ENCODE peak calls at places on chromosomes 5 and 9, in five cellular contexts. One of them, this sample, is unnamed.
A peak's percentile ranks its signal among the peaks of the same experiment; 100 is the strongest.

GRCh38 chr5:82295959-82296557 is 17.9 kb upstream of the RPS23 start:
- DNase-seq in BE2C: no peak
- DNase-seq in gastrocnemius medialis: no peak
- DNase-seq in fibroblast of lung: no peak
- DNase-seq in trophoblast cell: no peak
- DNase-seq in this sample: no peak

GRCh38 chr9:76901801-76902200 is 4.1 kb downstream of the PRUNE2 start:
- DNase-seq in BE2C: peak; percentile 16
- DNase-seq in gastrocnemius medialis: no peak
- DNase-seq in fibroblast of lung: no peak
- DNase-seq in trophoblast cell: peak; percentile 46
- DNase-seq in this sample: no peak

GRCh38 chr9:91515074-91515687 is 91.5 kb upstream of the NFIL3 start:
- DNase-seq in BE2C: no peak
- DNase-seq in gastrocnemius medialis: no peak
- DNase-seq in fibroblast of lung: peak; percentile 95
- DNase-seq in trophoblast cell: no peak
- DNase-seq in this sample: peak; percentile 44

GRCh38 chr5:109876941-109877669 is 187.4 kb downstream of the MAN2A1 start:
- DNase-seq in BE2C: no peak
- DNase-seq in gastrocnemius medialis: no peak
- DNase-seq in fibroblast of lung: peak; percentile 90
- DNase-seq in trophoblast cell: no peak
- DNase-seq in this sample: no peak

GRCh38 chr5:109451161-109451560 is 41.4 kb upstream of the PJA2 start:
- DNase-seq in BE2C: no peak
- DNase-seq in gastrocnemius medialis: no peak
- DNase-seq in fibroblast of lung: no peak
- DNase-seq in trophoblast cell: no peak
- DNase-seq in this sample: no peak

GRCh38 chr5:159089675-159090074 is 10.0 kb downstream of the EBF1 start:
- DNase-seq in BE2C: no peak
- DNase-seq in gastrocnemius medialis: no peak
- DNase-seq in fibroblast of lung: no peak
- DNase-seq in trophoblast cell: no peak
- DNase-seq in this sample: no peak

GRCh38 chr5:173567548-173567947 is 48.9 kb downstream of the BOD1 start:
- DNase-seq in BE2C: no peak
- DNase-seq in gastrocnemius medialis: no peak
- DNase-seq in fibroblast of lung: peak; percentile 27
- DNase-seq in trophoblast cell: no peak
- DNase-seq in this sample: no peak

GRCh38 chr5:84599964-84600363 is 215.3 kb upstream of the EDIL3 start:
- DNase-seq in BE2C: no peak
- DNase-seq in gastrocnemius medialis: no peak
- DNase-seq in fibroblast of lung: no peak
- DNase-seq in trophoblast cell: no peak
- DNase-seq in this sample: no peak

GRCh38 chr5:172716796-172717313 is 54.1 kb downstream of the DUSP1 start:
- DNase-seq in BE2C: peak; percentile 84
- DNase-seq in gastrocnemius medialis: peak; percentile 66
- DNase-seq in fibroblast of lung: peak; percentile 68
- DNase-seq in trophoblast cell: peak; percentile 76
- DNase-seq in this sample: peak; percentile 91

GRCh38 chr5:138077064-138077696 is 6.7 kb upstream of the WNT8A start:
- DNase-seq in BE2C: peak; percentile 72
- DNase-seq in gastrocnemius medialis: peak; percentile 6
- DNase-seq in fibroblast of lung: peak; percentile 47
- DNase-seq in trophoblast cell: peak; percentile 62
- DNase-seq in this sample: peak; percentile 49

GRCh38 chr5:132294728-132295504 is 722 bp downstream of the SLC22A4 start:
- DNase-seq in BE2C: peak; percentile 73
- DNase-seq in gastrocnemius medialis: peak; percentile 49
- DNase-seq in fibroblast of lung: peak; percentile 79
- DNase-seq in trophoblast cell: peak; percentile 96
- DNase-seq in this sample: peak; percentile 36

GRCh38 chr9:19471737-19472648 is 63.2 kb downstream of the ACER2 start:
- DNase-seq in BE2C: peak; percentile 72
- DNase-seq in gastrocnemius medialis: peak; percentile 11
- DNase-seq in fibroblast of lung: peak; percentile 43
- DNase-seq in trophoblast cell: peak; percentile 68
- DNase-seq in this sample: peak; percentile 54

GRCh38 chr9:93224591-93224990 is 40.7 kb downstream of the WNK2 start:
- DNase-seq in BE2C: no peak
- DNase-seq in gastrocnemius medialis: no peak
- DNase-seq in fibroblast of lung: no peak
- DNase-seq in trophoblast cell: no peak
- DNase-seq in this sample: no peak

GRCh38 chr5:171736976-171737848 is 48.4 kb upstream of the SMIM23 start:
- DNase-seq in BE2C: no peak
- DNase-seq in gastrocnemius medialis: no peak
- DNase-seq in fibroblast of lung: no peak
- DNase-seq in trophoblast cell: no peak
- DNase-seq in this sample: peak; percentile 71

GRCh38 chr5:148898413-148899075 is 72.1 kb downstream of the ADRB2 start:
- DNase-seq in BE2C: no peak
- DNase-seq in gastrocnemius medialis: peak; percentile 23
- DNase-seq in fibroblast of lung: no peak
- DNase-seq in trophoblast cell: no peak
- DNase-seq in this sample: no peak

DNA sequence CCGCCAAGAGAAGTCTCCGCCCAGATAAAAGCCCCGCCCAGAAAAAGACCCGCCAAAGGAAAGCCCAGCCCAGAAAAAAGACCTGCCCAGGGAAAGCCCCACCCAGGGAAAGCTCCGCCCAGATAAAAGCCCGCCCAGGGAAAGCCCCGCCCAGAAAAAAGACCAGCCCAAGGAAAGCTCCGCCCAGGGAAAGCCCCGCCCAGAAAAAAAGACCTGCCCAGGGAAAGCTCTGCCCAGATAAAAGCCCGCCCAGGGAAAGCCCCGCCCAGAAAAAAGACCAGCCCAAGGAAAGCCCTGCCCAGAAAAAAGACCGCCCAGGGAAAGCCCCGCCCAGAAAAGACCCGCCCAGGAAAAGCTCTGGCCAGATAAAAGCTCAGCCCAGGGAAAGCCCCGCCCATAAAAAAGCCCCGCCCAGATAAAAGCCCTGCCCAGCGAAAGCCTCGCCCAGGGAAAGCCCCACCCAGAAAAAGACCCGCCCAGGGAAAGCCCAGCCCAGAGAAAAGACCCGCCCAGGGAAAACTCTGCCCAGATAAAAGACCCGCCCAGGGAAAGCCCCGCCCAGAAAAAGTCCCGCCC is 11.6 kb downstream of the GRIN1 start:
- DNase-seq in BE2C: peak; percentile 98
- DNase-seq in gastrocnemius medialis: no peak
- DNase-seq in fibroblast of lung: no peak
- DNase-seq in trophoblast cell: peak; percentile 12
- DNase-seq in this sample: no peak
- H3K27me3 ChIP-seq in BE2C: no peaks in the 10 kb centered on the region
- H3K27me3 ChIP-seq in gastrocnemius medialis: peaks cover 42% of the 10 kb centered on the region
- H3K27me3 ChIP-seq in fibroblast of lung: no peaks in the 10 kb centered on the region
- H3K27me3 ChIP-seq in trophoblast cell: no peaks in the 10 kb centered on the region
- H3K27me3 ChIP-seq in this sample: peaks cover 11% of the 10 kb centered on the region

DNA sequence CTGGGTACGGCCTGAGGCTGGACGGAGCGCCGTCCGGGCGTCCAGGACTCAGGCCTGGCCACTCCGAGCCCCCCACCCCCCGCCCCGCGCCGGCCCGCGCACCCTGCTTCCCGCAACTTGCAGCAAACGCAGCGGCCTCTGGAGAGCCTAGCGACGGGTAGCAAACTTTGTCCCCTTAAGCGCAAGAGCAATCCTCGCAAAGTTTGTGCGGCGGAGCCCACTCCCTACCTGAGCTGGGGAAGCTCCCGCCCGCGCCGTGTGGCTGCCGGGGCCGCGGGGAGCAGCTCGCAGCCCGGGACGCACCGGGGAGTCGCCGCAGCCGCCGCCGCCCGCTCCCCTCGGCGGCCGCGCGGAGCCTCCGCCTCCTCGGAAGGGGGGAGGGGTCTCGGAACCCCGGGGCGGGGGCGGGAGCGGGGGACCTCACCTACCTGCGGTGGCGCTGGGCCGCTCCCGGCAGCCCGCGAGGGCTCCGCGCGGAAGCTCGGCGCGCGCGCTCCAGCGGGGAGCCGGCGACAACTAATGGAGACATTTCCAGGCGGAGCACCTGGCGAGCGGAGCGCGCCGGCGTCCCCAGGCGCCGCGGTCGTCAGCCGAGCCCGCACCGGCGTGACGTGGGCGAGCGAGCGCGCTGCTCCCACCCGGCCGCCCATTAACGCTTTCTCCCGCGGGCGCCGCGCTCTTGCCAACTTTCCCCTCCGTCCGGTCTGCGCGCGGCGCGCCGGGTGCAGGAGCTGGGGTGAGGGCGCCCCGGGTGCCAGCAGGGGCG is 4.1 kb upstream of the IRX4 start:
- DNase-seq in BE2C: no peak
- DNase-seq in gastrocnemius medialis: no peak
- DNase-seq in fibroblast of lung: no peak
- DNase-seq in trophoblast cell: no peak
- DNase-seq in this sample: no peak
- H3K27me3 ChIP-seq in BE2C: peaks cover 97% of the 10 kb centered on the region
- H3K27me3 ChIP-seq in gastrocnemius medialis: peaks cover 58% of the 10 kb centered on the region
- H3K27me3 ChIP-seq in fibroblast of lung: peaks cover 41% of the 10 kb centered on the region
- H3K27me3 ChIP-seq in trophoblast cell: peaks cover 70% of the 10 kb centered on the region
- H3K27me3 ChIP-seq in this sample: peaks cover 5% of the 10 kb centered on the region

GRCh38 chr9:113598883-113599282 is 135.4 kb downstream of the RGS3 start:
- DNase-seq in BE2C: no peak
- DNase-seq in gastrocnemius medialis: no peak
- DNase-seq in fibroblast of lung: no peak
- DNase-seq in trophoblast cell: no peak
- DNase-seq in this sample: no peak

GRCh38 chr9:113598451-113598850 is 134.9 kb downstream of the RGS3 start:
- DNase-seq in BE2C: no peak
- DNase-seq in gastrocnemius medialis: no peak
- DNase-seq in fibroblast of lung: no peak
- DNase-seq in trophoblast cell: no peak
- DNase-seq in this sample: no peak

GRCh38 chr9:113594484-113595299 is 131.2 kb downstream of the RGS3 start:
- DNase-seq in BE2C: no peak
- DNase-seq in gastrocnemius medialis: no peak
- DNase-seq in fibroblast of lung: no peak
- DNase-seq in trophoblast cell: no peak
- DNase-seq in this sample: no peak

GRCh38 chr9:113597390-113598241 is 134.1 kb downstream of the RGS3 start:
- DNase-seq in BE2C: no peak
- DNase-seq in gastrocnemius medialis: no peak
- DNase-seq in fibroblast of lung: no peak
- DNase-seq in trophoblast cell: no peak
- DNase-seq in this sample: no peak

DNA sequence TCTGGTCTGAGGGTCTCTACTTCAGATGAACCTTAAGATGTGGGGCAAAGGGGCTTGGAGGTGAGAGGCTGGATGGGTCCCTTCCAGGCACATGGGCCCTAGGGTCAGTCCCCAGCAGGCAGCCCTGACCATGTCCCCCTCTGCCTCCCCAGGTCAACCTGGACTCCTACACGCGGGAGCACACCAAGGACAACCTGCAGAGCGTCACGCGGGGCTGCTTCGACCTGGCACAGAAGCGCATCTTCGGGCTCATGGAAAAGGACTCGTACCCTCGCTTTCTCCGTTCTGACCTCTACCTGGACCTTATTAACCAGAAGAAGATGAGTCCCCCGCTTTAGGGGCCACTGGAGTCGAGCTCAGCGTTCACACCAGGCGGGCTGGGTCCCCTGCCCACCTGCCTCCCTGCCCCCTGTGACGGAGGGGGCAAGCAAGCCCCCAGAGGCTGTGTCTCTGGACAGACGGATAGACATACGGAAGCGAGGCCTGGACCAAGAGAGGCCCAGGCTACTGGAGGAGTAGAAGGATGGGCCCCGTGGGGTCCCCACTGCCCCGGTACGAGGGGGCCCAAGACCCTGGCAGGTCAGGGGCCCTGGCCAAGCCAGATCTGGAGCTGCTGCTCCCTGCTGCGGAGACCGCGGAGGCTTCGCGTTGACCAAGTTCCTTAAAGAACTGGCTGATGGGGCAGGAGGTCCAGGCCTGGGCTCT is 133.2 kb downstream of the RGS3 start:
- DNase-seq in BE2C: no peak
- DNase-seq in gastrocnemius medialis: no peak
- DNase-seq in fibroblast of lung: no peak
- DNase-seq in trophoblast cell: no peak
- DNase-seq in this sample: no peak
- H3K27me3 ChIP-seq in BE2C: no peaks in the 10 kb centered on the region
- H3K27me3 ChIP-seq in gastrocnemius medialis: no peaks in the 10 kb centered on the region
- H3K27me3 ChIP-seq in fibroblast of lung: no peaks in the 10 kb centered on the region
- H3K27me3 ChIP-seq in trophoblast cell: no peaks in the 10 kb centered on the region
- H3K27me3 ChIP-seq in this sample: no peaks in the 10 kb centered on the region

GRCh38 chr5:533243-534005 is 9.2 kb upstream of the SLC9A3 start:
- DNase-seq in BE2C: peak; percentile 7
- DNase-seq in gastrocnemius medialis: no peak
- DNase-seq in fibroblast of lung: no peak
- DNase-seq in trophoblast cell: no peak
- DNase-seq in this sample: no peak
- H3K27me3 ChIP-seq in BE2C: peaks cover 33% of the 10 kb centered on the region
- H3K27me3 ChIP-seq in gastrocnemius medialis: peaks cover 62% of the 10 kb centered on the region
- H3K27me3 ChIP-seq in fibroblast of lung: peaks cover 15% of the 10 kb centered on the region
- H3K27me3 ChIP-seq in trophoblast cell: peaks cover 10% of the 10 kb centered on the region
- H3K27me3 ChIP-seq in this sample: peaks cover 89% of the 10 kb centered on the region

GRCh38 chr9:126532951-126533910 is 80.5 kb upstream of the LMX1B start:
- DNase-seq in BE2C: no peak
- DNase-seq in gastrocnemius medialis: no peak
- DNase-seq in fibroblast of lung: no peak
- DNase-seq in trophoblast cell: no peak
- DNase-seq in this sample: no peak

GRCh38 chr9:126532489-126532888 is 81.2 kb upstream of the LMX1B start:
- DNase-seq in BE2C: peak; percentile 58
- DNase-seq in gastrocnemius medialis: no peak
- DNase-seq in fibroblast of lung: no peak
- DNase-seq in trophoblast cell: peak; percentile 80
- DNase-seq in this sample: no peak

GRCh38 chr9:126531035-126531571 is 82.6 kb upstream of the LMX1B start:
- DNase-seq in BE2C: no peak
- DNase-seq in gastrocnemius medialis: no peak
- DNase-seq in fibroblast of lung: no peak
- DNase-seq in trophoblast cell: peak; percentile 47
- DNase-seq in this sample: no peak

GRCh38 chr9:126531591-126531990 is 82.1 kb upstream of the LMX1B start:
- DNase-seq in BE2C: no peak
- DNase-seq in gastrocnemius medialis: no peak
- DNase-seq in fibroblast of lung: no peak
- DNase-seq in trophoblast cell: no peak
- DNase-seq in this sample: no peak

DNA sequence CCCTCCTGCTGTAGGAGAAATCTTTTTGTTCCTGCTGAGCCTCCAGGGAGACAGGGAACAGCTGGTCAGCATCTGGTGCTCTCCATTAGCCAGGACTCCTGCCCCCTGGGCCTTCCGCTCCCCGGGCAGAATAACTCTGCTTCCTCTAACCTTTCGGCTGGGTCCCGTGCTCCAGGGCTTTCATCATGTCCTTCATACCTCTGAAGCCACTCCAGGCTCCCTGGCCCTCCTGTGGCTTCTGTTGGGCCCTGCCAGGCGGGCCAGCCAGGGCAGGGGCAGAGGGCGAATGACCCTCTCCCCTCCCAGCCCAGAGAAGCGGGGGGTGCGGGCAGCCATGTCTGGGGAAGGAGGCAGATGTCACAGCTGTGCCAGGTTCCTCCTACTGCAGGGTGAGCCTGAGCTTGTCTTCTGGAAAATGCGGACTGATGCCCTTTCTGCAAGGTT is 81.7 kb upstream of the LMX1B start:
- DNase-seq in BE2C: peak; percentile 75
- DNase-seq in gastrocnemius medialis: no peak
- DNase-seq in fibroblast of lung: no peak
- DNase-seq in trophoblast cell: peak; percentile 85
- DNase-seq in this sample: peak; percentile 46
- H3K27me3 ChIP-seq in BE2C: no peaks in the 10 kb centered on the region
- H3K27me3 ChIP-seq in gastrocnemius medialis: no peaks in the 10 kb centered on the region
- H3K27me3 ChIP-seq in fibroblast of lung: peaks cover 13% of the 10 kb centered on the region
- H3K27me3 ChIP-seq in trophoblast cell: no peaks in the 10 kb centered on the region
- H3K27me3 ChIP-seq in this sample: peaks cover 52% of the 10 kb centered on the region